ENCODE peak calls at places on chromosome 11, in six cellular contexts. V is kidney, Z is tibial nerve, W is AG10803, I is colonic mucosa, Q is neural progenitor cell. H is an unnamed sample.

GRCh38 chr11:31887180-31887579 is 76.1 kb upstream of the PAX6 start:
- DNase-seq in V (no peak), Z (no peak), W (no peak), I (no peak), Q (peak), H (no peak)

GRCh38 chr11:9231848-9232177 is 33.3 kb downstream of the DENND5A start:
- DNase-seq in V (no peak), Z (peak), W (peak), I (no peak), Q (no peak), H (no peak)

GRCh38 chr11:5394091-5394490 is 10.5 kb downstream of the OR51M1 start:
- DNase-seq in V (no peak), Z (no peak), W (no peak), I (no peak), Q (no peak), H (no peak)

GRCh38 chr11:70478194-70478890 is 80.0 kb downstream of the CTTN start:
- DNase-seq in V (peak), Z (no peak), W (no peak), I (no peak), Q (no peak), H (no peak)

GRCh38 chr11:114195981-114196731 is 100.0 kb upstream of the NNMT start:
- DNase-seq in V (no peak), Z (no peak), W (no peak), I (no peak), Q (no peak), H (no peak)

GRCh38 chr11:129644326-129644725 is 171.3 kb upstream of the TMEM45B start:
- DNase-seq in V (no peak), Z (no peak), W (no peak), I (no peak), Q (no peak), H (no peak)

GRCh38 chr11:60765355-60765754 is 8.7 kb downstream of the MS4A15 start:
- DNase-seq in V (no peak), Z (no peak), W (no peak), I (no peak), Q (no peak), H (no peak)

GRCh38 chr11:27166130-27166529 is 125.5 kb downstream of the BBOX1 start:
- DNase-seq in V (no peak), Z (no peak), W (no peak), I (no peak), Q (no peak), H (no peak)

GRCh38 chr11:33521384-33521783 is 179.2 kb downstream of the C11orf91 start:
- DNase-seq in V (no peak), Z (no peak), W (no peak), I (no peak), Q (no peak), H (no peak)

GRCh38 chr11:66362481-66363147 is 8.9 kb downstream of the SLC29A2 start:
- DNase-seq in V (no peak), Z (no peak), W (no peak), I (no peak), Q (no peak), H (no peak)

GRCh38 chr11:66361502-66361941 is 10.0 kb downstream of the SLC29A2 start:
- DNase-seq in V (no peak), Z (no peak), W (no peak), I (no peak), Q (no peak), H (no peak)

GRCh38 chr11:66363187-66363601 is 8.4 kb downstream of the SLC29A2 start:
- DNase-seq in V (no peak), Z (no peak), W (no peak), I (no peak), Q (no peak), H (no peak)

GRCh38 chr11:66360406-66361073 is 11.0 kb downstream of the SLC29A2 start:
- DNase-seq in V (no peak), Z (no peak), W (no peak), I (no peak), Q (no peak), H (no peak)

DNA sequence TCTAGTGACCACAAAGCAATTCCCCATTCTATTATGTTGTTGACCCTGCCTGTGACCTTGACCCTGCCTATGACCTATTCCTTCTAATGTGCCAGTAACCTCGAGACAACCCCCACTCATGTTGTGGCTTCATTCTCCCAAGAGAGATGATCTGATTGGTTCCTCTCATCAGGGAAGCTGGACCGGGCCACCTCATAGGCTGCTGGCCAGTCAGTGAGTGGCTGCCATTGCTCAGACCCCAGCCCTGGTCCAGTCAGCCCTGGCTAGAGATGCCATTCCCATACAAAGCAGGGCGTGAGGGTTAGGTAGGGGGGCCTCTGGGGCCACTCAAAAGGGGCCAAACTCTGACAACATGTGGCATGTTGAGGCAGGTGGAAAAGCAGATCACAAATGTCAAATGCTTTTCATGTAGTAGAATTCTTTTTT is 11.9 kb downstream of the SLC29A2 start:
- DNase-seq in V (no peak), Z (no peak), W (no peak), I (no peak), Q (no peak), H (no peak)
- H3K4me3 ChIP-seq in V (no peak), Z (no peak), W (no peak), I (no peak), Q (no peak), H (no peak)

DNA sequence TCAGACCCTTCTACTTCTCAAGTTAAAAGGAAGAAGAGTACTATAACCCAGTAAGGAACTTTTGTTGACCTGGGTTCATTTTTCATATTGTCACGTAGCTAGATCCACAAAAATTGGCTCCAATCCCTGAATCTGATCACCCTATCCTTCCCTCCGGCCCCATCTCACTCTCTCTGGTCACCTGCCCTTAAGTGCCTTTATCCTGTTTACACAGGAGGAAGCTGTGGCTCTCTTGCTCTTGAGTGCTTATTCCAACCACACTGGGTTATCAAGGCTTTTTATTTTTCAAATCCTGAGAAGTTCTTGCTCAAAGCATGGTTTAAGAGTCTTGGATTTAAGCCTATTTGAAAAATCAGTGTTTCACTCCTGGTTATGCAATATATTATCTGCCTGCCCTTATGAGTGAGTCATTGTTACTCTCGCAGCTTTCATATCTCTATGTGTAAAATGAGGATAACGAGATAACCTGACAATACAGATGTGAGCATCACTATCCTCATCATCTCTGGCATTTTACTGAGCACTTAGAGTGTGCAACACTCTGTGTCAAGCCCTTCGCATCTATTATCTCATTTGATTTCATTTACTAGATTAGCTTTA is 293.9 kb downstream of the GUCY1A2 start:
- DNase-seq in V (no peak), Z (no peak), W (no peak), I (no peak), Q (no peak), H (no peak)
- TF ChIP-seq CTCF in V (no peak), Z (no peak), W (no peak), I (no peak), Q (no peak), H (no peak)

DNA sequence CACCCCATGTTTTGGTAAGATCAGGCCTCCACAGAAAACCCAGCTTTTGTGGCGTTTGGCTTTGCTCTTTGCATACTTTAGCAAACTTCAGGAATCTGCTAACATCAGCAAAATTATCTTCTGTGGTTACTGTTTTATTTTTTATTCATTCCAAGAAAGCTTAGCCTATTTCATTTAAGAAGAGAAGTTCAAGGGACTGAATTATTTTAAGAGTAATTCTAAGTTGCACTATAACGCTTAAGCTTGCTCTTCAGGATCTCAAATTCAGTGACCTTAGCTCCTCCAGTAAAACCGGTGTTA is 1.1 kb downstream of the JHY start:
- DNase-seq in V (no peak), Z (no peak), W (no peak), I (no peak), Q (no peak), H (no peak)
- H3K4me3 ChIP-seq in V (peak), Z (peak), W (peak), I (peak), Q (peak), H (peak)

GRCh38 chr11:77372736-77373135 is 71.2 kb upstream of the GDPD4 start:
- DNase-seq in V (no peak), Z (no peak), W (no peak), I (no peak), Q (no peak), H (no peak)

GRCh38 chr11:77374108-77374507 is 72.6 kb upstream of the GDPD4 start:
- DNase-seq in V (no peak), Z (no peak), W (no peak), I (no peak), Q (no peak), H (no peak)

GRCh38 chr11:77374611-77375031 is 73.1 kb upstream of the GDPD4 start:
- DNase-seq in V (no peak), Z (no peak), W (no peak), I (no peak), Q (no peak), H (no peak)

GRCh38 chr11:77371646-77372045 is 70.2 kb upstream of the GDPD4 start:
- DNase-seq in V (no peak), Z (no peak), W (no peak), I (no peak), Q (no peak), H (no peak)

DNA sequence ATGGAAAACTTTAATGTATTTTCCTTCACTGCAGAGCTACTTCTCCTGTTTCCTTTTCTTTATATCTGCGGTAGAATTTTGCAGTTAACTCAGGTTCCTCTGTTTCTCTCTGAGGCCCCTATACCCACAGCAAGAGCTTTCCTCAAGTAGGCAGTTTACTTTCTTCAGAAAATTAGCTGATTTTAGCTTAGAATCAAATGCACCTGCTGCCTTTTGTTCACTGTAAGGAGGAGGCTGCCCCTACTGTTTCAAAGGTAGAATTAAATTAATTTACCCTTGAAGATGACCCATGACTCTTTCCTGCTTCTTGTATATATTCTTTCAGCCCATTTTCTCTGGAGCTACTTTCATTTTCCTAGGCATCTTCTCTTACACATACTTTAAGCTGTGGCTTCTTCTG is 68.7 kb upstream of the GDPD4 start:
- DNase-seq in V (no peak), Z (no peak), W (no peak), I (no peak), Q (no peak), H (no peak)
- TF ChIP-seq CTCF in V (no peak), Z (no peak), W (no peak), I (no peak), Q (no peak), H (peak)

DNA sequence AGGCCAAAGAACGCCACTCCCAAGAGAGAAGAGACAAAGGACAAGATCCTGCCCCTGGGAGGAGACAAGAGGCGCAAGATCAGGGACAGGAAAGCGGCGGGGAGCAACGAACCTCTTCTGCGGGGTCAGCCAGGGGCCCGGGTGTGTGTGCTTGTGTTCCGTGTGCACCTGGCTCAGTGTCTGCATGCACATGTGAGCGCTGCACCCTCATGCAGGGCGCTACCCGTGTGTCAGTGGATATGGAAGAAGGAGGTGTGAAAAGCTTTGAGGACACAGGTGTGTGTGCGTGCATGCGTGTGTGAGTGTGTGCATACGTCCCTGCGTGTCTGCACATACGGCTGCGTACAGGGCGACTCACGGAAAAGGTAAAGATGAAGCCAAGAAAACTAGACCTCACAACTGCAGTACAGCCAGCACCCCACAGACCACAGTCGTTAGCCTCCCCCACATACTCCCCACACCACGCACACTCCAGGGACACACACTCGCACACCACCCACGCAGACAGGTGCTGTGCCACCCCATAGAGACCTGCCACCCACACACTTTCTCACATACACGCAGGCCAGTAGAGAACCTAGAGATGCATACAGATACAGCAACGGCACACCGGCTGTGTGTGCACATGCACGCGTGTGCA is 11.0 kb upstream of the IGSF9B start:
- DNase-seq in V (no peak), Z (no peak), W (no peak), I (no peak), Q (no peak), H (no peak)
- H3K4me3 ChIP-seq in V (no peak), Z (no peak), W (no peak), I (no peak), Q (no peak), H (no peak)

GRCh38 chr11:6418958-6419611 is at the start of gene APBB1:
- DNase-seq in V (peak), Z (peak), W (peak), I (peak), Q (peak), H (no peak)
- TF ChIP-seq CTCF in V (no peak), Z (no peak), W (peak), I (no peak), Q (peak), H (no peak)